ENCODE peak calls at places on chromosomes 7 and 10, in seven cellular contexts. One of them, this sample, is unnamed.

GRCh38 chr7:22712999-22713398 is 14.0 kb upstream of the IL6 start:
- DNase-seq in NCI-H345: no peak
- DNase-seq in fibroblast of mammary gland: no peak
- DNase-seq in hepatic stellate cell: no peak
- DNase-seq in GM10248: no peak
- DNase-seq in hepatocyte: no peak
- DNase-seq in activated T-cell treated with anti-CD3 and anti-CD28 coated beads for 1 hour: no peak
- DNase-seq in this sample: no peak

GRCh38 chr7:112058654-112059053 is 147.5 kb downstream of the DOCK4 start:
- DNase-seq in NCI-H345: no peak
- DNase-seq in fibroblast of mammary gland: no peak
- DNase-seq in hepatic stellate cell: no peak
- DNase-seq in GM10248: no peak
- DNase-seq in hepatocyte: no peak
- DNase-seq in activated T-cell treated with anti-CD3 and anti-CD28 coated beads for 1 hour: no peak
- DNase-seq in this sample: no peak

GRCh38 chr7:92973293-92973731 is 136.9 kb upstream of the CDK6 start:
- DNase-seq in NCI-H345: no peak
- DNase-seq in fibroblast of mammary gland: no peak
- DNase-seq in hepatic stellate cell: peak; percentile 9
- DNase-seq in GM10248: no peak
- DNase-seq in hepatocyte: no peak
- DNase-seq in activated T-cell treated with anti-CD3 and anti-CD28 coated beads for 1 hour: no peak
- DNase-seq in this sample: no peak

GRCh38 chr10:44850356-44850934 is 60.7 kb upstream of the TMEM72 start:
- DNase-seq in NCI-H345: no peak
- DNase-seq in fibroblast of mammary gland: no peak
- DNase-seq in hepatic stellate cell: no peak
- DNase-seq in GM10248: no peak
- DNase-seq in hepatocyte: no peak
- DNase-seq in activated T-cell treated with anti-CD3 and anti-CD28 coated beads for 1 hour: no peak
- DNase-seq in this sample: no peak

GRCh38 chr7:22931011-22931410 is 82.9 kb downstream of the HYCC1 start:
- DNase-seq in NCI-H345: no peak
- DNase-seq in fibroblast of mammary gland: no peak
- DNase-seq in hepatic stellate cell: no peak
- DNase-seq in GM10248: no peak
- DNase-seq in hepatocyte: no peak
- DNase-seq in activated T-cell treated with anti-CD3 and anti-CD28 coated beads for 1 hour: no peak
- DNase-seq in this sample: no peak

GRCh38 chr7:3455826-3456444 is 154.9 kb downstream of the SDK1 start:
- DNase-seq in NCI-H345: no peak
- DNase-seq in fibroblast of mammary gland: peak; percentile 4
- DNase-seq in hepatic stellate cell: no peak
- DNase-seq in GM10248: no peak
- DNase-seq in hepatocyte: no peak
- DNase-seq in activated T-cell treated with anti-CD3 and anti-CD28 coated beads for 1 hour: no peak
- DNase-seq in this sample: no peak

GRCh38 chr7:24793982-24794648 is 36.9 kb upstream of the GSDME start:
- DNase-seq in NCI-H345: no peak
- DNase-seq in fibroblast of mammary gland: no peak
- DNase-seq in hepatic stellate cell: no peak
- DNase-seq in GM10248: no peak
- DNase-seq in hepatocyte: no peak
- DNase-seq in activated T-cell treated with anti-CD3 and anti-CD28 coated beads for 1 hour: no peak
- DNase-seq in this sample: no peak

GRCh38 chr7:157682946-157683239 is 346.1 kb downstream of the DNAJB6 start:
- DNase-seq in NCI-H345: no peak
- DNase-seq in fibroblast of mammary gland: no peak
- DNase-seq in hepatic stellate cell: no peak
- DNase-seq in GM10248: no peak
- DNase-seq in hepatocyte: no peak
- DNase-seq in activated T-cell treated with anti-CD3 and anti-CD28 coated beads for 1 hour: no peak
- DNase-seq in this sample: no peak

GRCh38 chr7:139321071-139321745 is 19.9 kb upstream of the FMC1 start:
- DNase-seq in NCI-H345: no peak
- DNase-seq in fibroblast of mammary gland: peak; percentile 55
- DNase-seq in hepatic stellate cell: no peak
- DNase-seq in GM10248: peak; percentile 23
- DNase-seq in hepatocyte: peak; percentile 43
- DNase-seq in activated T-cell treated with anti-CD3 and anti-CD28 coated beads for 1 hour: no peak
- DNase-seq in this sample: peak; percentile 8

GRCh38 chr7:70178787-70179186 is 580.5 kb downstream of the AUTS2 start:
- DNase-seq in NCI-H345: peak; percentile 29
- DNase-seq in fibroblast of mammary gland: peak; percentile 86
- DNase-seq in hepatic stellate cell: no peak
- DNase-seq in GM10248: no peak
- DNase-seq in hepatocyte: peak; percentile 37
- DNase-seq in activated T-cell treated with anti-CD3 and anti-CD28 coated beads for 1 hour: no peak
- DNase-seq in this sample: peak; percentile 59

GRCh38 chr7:157445246-157445955 is 108.6 kb downstream of the DNAJB6 start:
- DNase-seq in NCI-H345: no peak
- DNase-seq in fibroblast of mammary gland: no peak
- DNase-seq in hepatic stellate cell: no peak
- DNase-seq in GM10248: no peak
- DNase-seq in hepatocyte: no peak
- DNase-seq in activated T-cell treated with anti-CD3 and anti-CD28 coated beads for 1 hour: no peak
- DNase-seq in this sample: no peak

GRCh38 chr7:157872447-157872846 is 535.6 kb downstream of the DNAJB6 start:
- DNase-seq in NCI-H345: no peak
- DNase-seq in fibroblast of mammary gland: no peak
- DNase-seq in hepatic stellate cell: no peak
- DNase-seq in GM10248: no peak
- DNase-seq in hepatocyte: no peak
- DNase-seq in activated T-cell treated with anti-CD3 and anti-CD28 coated beads for 1 hour: no peak
- DNase-seq in this sample: no peak

GRCh38 chr7:116630932-116631449 is 41.0 kb upstream of the MET start:
- DNase-seq in NCI-H345: no peak
- DNase-seq in fibroblast of mammary gland: peak; percentile 94
- DNase-seq in hepatic stellate cell: no peak
- DNase-seq in GM10248: peak; percentile 12
- DNase-seq in hepatocyte: peak; percentile 76
- DNase-seq in activated T-cell treated with anti-CD3 and anti-CD28 coated beads for 1 hour: no peak
- DNase-seq in this sample: peak; percentile 61

GRCh38 chr10:112811741-112812551 is 138.1 kb upstream of the TCF7L2 start:
- DNase-seq in NCI-H345: peak; percentile 5
- DNase-seq in fibroblast of mammary gland: peak; percentile 92
- DNase-seq in hepatic stellate cell: peak; percentile 94
- DNase-seq in GM10248: no peak
- DNase-seq in hepatocyte: peak; percentile 75
- DNase-seq in activated T-cell treated with anti-CD3 and anti-CD28 coated beads for 1 hour: no peak
- DNase-seq in this sample: peak; percentile 90

GRCh38 chr7:124575181-124575580 is 190.4 kb downstream of the GPR37 start:
- DNase-seq in NCI-H345: no peak
- DNase-seq in fibroblast of mammary gland: no peak
- DNase-seq in hepatic stellate cell: no peak
- DNase-seq in GM10248: no peak
- DNase-seq in hepatocyte: no peak
- DNase-seq in activated T-cell treated with anti-CD3 and anti-CD28 coated beads for 1 hour: no peak
- DNase-seq in this sample: no peak

GRCh38 chr7:118696879-118697278 is 472.4 kb downstream of the ANKRD7 start:
- DNase-seq in NCI-H345: no peak
- DNase-seq in fibroblast of mammary gland: no peak
- DNase-seq in hepatic stellate cell: no peak
- DNase-seq in GM10248: no peak
- DNase-seq in hepatocyte: no peak
- DNase-seq in activated T-cell treated with anti-CD3 and anti-CD28 coated beads for 1 hour: no peak
- DNase-seq in this sample: no peak

GRCh38 chr7:115613836-115614235 is 416.7 kb downstream of the TFEC start:
- DNase-seq in NCI-H345: no peak
- DNase-seq in fibroblast of mammary gland: no peak
- DNase-seq in hepatic stellate cell: no peak
- DNase-seq in GM10248: no peak
- DNase-seq in hepatocyte: no peak
- DNase-seq in activated T-cell treated with anti-CD3 and anti-CD28 coated beads for 1 hour: no peak
- DNase-seq in this sample: no peak

GRCh38 chr10:26486304-26486703 is 48.2 kb downstream of the APBB1IP start:
- DNase-seq in NCI-H345: no peak
- DNase-seq in fibroblast of mammary gland: peak; percentile 99
- DNase-seq in hepatic stellate cell: no peak
- DNase-seq in GM10248: no peak
- DNase-seq in hepatocyte: peak; percentile 12
- DNase-seq in activated T-cell treated with anti-CD3 and anti-CD28 coated beads for 1 hour: no peak
- DNase-seq in this sample: peak; percentile 28

GRCh38 chr7:21908746-21909145 is 37.0 kb downstream of the CDCA7L start:
- DNase-seq in NCI-H345: no peak
- DNase-seq in fibroblast of mammary gland: no peak
- DNase-seq in hepatic stellate cell: no peak
- DNase-seq in GM10248: no peak
- DNase-seq in hepatocyte: no peak
- DNase-seq in activated T-cell treated with anti-CD3 and anti-CD28 coated beads for 1 hour: no peak
- DNase-seq in this sample: no peak

GRCh38 chr7:114790526-114790925 is 131.4 kb upstream of the MDFIC start:
- DNase-seq in NCI-H345: no peak
- DNase-seq in fibroblast of mammary gland: no peak
- DNase-seq in hepatic stellate cell: no peak
- DNase-seq in GM10248: no peak
- DNase-seq in hepatocyte: no peak
- DNase-seq in activated T-cell treated with anti-CD3 and anti-CD28 coated beads for 1 hour: no peak
- DNase-seq in this sample: no peak

GRCh38 chr7:15755061-15755460 is 68.6 kb upstream of the MEOX2 start:
- DNase-seq in NCI-H345: no peak
- DNase-seq in fibroblast of mammary gland: peak; percentile 78
- DNase-seq in hepatic stellate cell: no peak
- DNase-seq in GM10248: no peak
- DNase-seq in hepatocyte: no peak
- DNase-seq in activated T-cell treated with anti-CD3 and anti-CD28 coated beads for 1 hour: no peak
- DNase-seq in this sample: no peak

GRCh38 chr7:31077484-31078362 is 25.6 kb downstream of the ADCYAP1R1 start:
- DNase-seq in NCI-H345: no peak
- DNase-seq in fibroblast of mammary gland: no peak
- DNase-seq in hepatic stellate cell: no peak
- DNase-seq in GM10248: no peak
- DNase-seq in hepatocyte: no peak
- DNase-seq in activated T-cell treated with anti-CD3 and anti-CD28 coated beads for 1 hour: no peak
- DNase-seq in this sample: no peak

GRCh38 chr7:154342971-154343633 is 290.9 kb downstream of the DPP6 start:
- DNase-seq in NCI-H345: no peak
- DNase-seq in fibroblast of mammary gland: no peak
- DNase-seq in hepatic stellate cell: no peak
- DNase-seq in GM10248: no peak
- DNase-seq in hepatocyte: no peak
- DNase-seq in activated T-cell treated with anti-CD3 and anti-CD28 coated beads for 1 hour: no peak
- DNase-seq in this sample: no peak

GRCh38 chr7:44547536-44548221 is 6.5 kb upstream of the NPC1L1 start:
- DNase-seq in NCI-H345: no peak
- DNase-seq in fibroblast of mammary gland: no peak
- DNase-seq in hepatic stellate cell: no peak
- DNase-seq in GM10248: no peak
- DNase-seq in hepatocyte: no peak
- DNase-seq in activated T-cell treated with anti-CD3 and anti-CD28 coated beads for 1 hour: no peak
- DNase-seq in this sample: no peak